ENCODE peak calls at places on chromosomes 1 and 21, in nine cellular contexts. K is MM.1S; T is body of pancreas; S is CD8-positive, alpha-beta T cell; Q is thoracic aorta; G is tibial nerve; C is neural progenitor cell; Z is hepatocyte; E is stomach. U is an unnamed sample.

GRCh38 chr21:29443398-29444010 is 144.8 kb downstream of the BACH1 start:
- DNase-seq in Q (no peak), T (no peak), C (no peak), E (no peak), S (no peak), G (no peak), Z (no peak), K (no peak), U (no peak)

GRCh38 chr1:119367332-119368124 is 1.1 kb upstream of the HAO2 start:
- DNase-seq in Z (peak; percentile 53), E (no peak), K (peak; percentile 16), S (no peak), T (no peak), C (peak; percentile 50), Q (no peak), G (no peak), U (no peak)

GRCh38 chr1:157312270-157312812 is 174.1 kb upstream of the ETV3 start:
- DNase-seq in Z (no peak), S (no peak), K (no peak), G (no peak), T (no peak), E (no peak), Q (no peak), C (no peak), U (no peak)

GRCh38 chr1:240965581-240966091 is 353.7 kb upstream of the GREM2 start:
- DNase-seq in E (no peak), T (no peak), K (no peak), Q (no peak), G (no peak), Z (peak; percentile 8), S (no peak), C (no peak), U (no peak)

GRCh38 chr1:147414505-147415163 is 126.7 kb upstream of the BCL9 start:
- DNase-seq in Q (no peak), Z (no peak), T (no peak), E (no peak), C (no peak), S (no peak), K (no peak), G (no peak), U (no peak)

GRCh38 chr1:226717256-226717909 is 21.7 kb downstream of the ITPKB start:
- DNase-seq in T (no peak), G (no peak), K (no peak), Q (no peak), Z (no peak), S (no peak), E (no peak), C (no peak), U (no peak)

GRCh38 chr1:84268346-84268745 is 33.2 kb upstream of the SAMD13 start:
- DNase-seq in Q (no peak), T (no peak), Z (no peak), E (no peak), S (no peak), G (no peak), C (no peak), K (no peak), U (no peak)

GRCh38 chr21:14453339-14453738 is 70.4 kb upstream of the HSPA13 start:
- DNase-seq in Q (no peak), K (peak; percentile 85), C (no peak), G (no peak), E (no peak), Z (peak; percentile 6), T (no peak), S (no peak), U (no peak)

GRCh38 chr1:150121236-150121862 is 28.4 kb upstream of the PLEKHO1 start:
- DNase-seq in T (no peak), C (no peak), G (no peak), E (no peak), Z (no peak), K (no peak), S (no peak), Q (no peak), U (no peak)

DNA sequence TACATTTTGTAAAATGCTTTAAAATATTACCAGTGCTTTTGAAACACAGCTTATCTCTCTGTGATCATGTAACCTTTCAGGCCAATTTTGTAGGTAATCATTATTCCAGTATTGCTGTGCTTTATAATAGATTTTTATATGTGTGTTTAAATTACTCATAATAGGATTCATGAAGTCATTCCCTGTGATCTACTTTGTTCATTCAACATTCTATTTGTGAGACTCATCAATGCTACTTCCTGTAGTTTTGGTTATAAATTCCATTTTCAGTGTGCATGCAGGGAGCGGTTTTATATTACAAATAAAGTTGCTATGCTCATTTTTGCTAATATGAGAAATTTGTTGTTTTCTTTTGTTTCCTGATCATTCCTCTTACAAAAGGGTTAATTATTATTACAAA is 4.1 kb upstream of the OR2M5 start:
- DNase-seq in K (no peak), C (no peak), T (no peak), Q (no peak), Z (no peak), G (no peak), S (no peak), E (no peak), U (no peak)
- H3K9me3 ChIP-seq in K (no peaks in the 10 kb centered on the region), C (peaks cover 30% of the 10 kb centered on the region), T (no peaks in the 10 kb centered on the region), Q (no peaks in the 10 kb centered on the region), Z (no peaks in the 10 kb centered on the region), G (no peaks in the 10 kb centered on the region), S (no peaks in the 10 kb centered on the region), E (peaks cover 4% of the 10 kb centered on the region), U (no peaks in the 10 kb centered on the region)

DNA sequence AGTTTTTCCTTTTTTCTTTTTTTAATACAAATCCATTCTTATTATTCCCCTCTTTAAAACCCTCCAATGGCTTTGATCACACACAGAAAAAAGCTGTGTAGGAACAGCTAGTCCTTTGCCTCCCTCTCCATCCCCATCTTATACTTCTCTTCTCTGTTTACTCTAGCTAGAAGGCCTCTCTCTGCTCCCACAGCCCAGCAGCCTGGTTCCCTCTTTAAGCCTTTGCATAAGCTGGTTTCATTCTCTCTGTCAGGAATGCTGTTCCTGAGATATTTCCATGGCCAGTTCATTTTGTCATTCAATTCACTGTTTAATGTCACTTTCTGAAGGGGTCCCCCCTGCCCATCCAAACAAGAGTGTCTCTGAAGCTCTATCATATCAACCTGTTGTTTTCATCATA is 143.3 kb upstream of the ST6GALNAC5 start:
- DNase-seq in Z (no peak), Q (no peak), G (no peak), T (no peak), C (peak; percentile 8), E (no peak), S (no peak), K (no peak), U (no peak)
- H3K9me3 ChIP-seq in Z (no peaks in the 10 kb centered on the region), Q (no peaks in the 10 kb centered on the region), G (no peaks in the 10 kb centered on the region), T (no peaks in the 10 kb centered on the region), C (no peaks in the 10 kb centered on the region), E (no peaks in the 10 kb centered on the region), S (no peaks in the 10 kb centered on the region), K (no peaks in the 10 kb centered on the region), U (no peaks in the 10 kb centered on the region)

DNA sequence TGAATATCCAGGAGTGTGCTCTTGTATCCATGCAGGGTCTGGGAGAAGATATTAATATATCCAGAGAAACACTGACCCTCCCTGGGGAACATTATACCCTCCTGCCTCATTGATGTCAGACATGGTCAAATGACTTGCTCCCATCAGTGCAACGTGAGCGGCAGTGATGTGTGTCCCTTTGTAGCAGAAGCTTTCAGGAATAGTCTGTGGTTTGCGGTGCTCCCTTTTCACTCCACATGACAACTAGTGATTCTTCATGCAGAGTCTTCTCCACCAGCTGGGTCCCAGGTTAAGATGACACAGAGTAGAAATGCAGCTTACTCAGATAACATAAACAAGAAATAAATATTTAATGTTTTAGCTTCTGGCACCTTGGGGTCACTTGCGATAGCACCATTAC is 31.9 kb upstream of the LYPD8 start:
- DNase-seq in C (no peak), S (no peak), K (peak; percentile 40), T (no peak), G (no peak), E (no peak), Q (no peak), Z (no peak), U (no peak)
- H3K9me3 ChIP-seq in C (peaks cover 5% of the 10 kb centered on the region), S (no peaks in the 10 kb centered on the region), K (no peaks in the 10 kb centered on the region), T (no peaks in the 10 kb centered on the region), G (no peaks in the 10 kb centered on the region), E (no peaks in the 10 kb centered on the region), Q (no peaks in the 10 kb centered on the region), Z (no peaks in the 10 kb centered on the region), U (no peaks in the 10 kb centered on the region)

GRCh38 chr1:172874950-172875349 is 175.8 kb downstream of the TNFSF18 start:
- DNase-seq in E (no peak), K (peak; percentile 77), Z (no peak), Q (no peak), G (no peak), T (no peak), C (no peak), S (no peak), U (no peak)
- H3K9me3 ChIP-seq in E (no peaks in the 10 kb centered on the region), K (no peaks in the 10 kb centered on the region), Z (no peaks in the 10 kb centered on the region), Q (no peaks in the 10 kb centered on the region), G (no peaks in the 10 kb centered on the region), T (no peaks in the 10 kb centered on the region), C (no peaks in the 10 kb centered on the region), S (no peaks in the 10 kb centered on the region), U (no peaks in the 10 kb centered on the region)

DNA sequence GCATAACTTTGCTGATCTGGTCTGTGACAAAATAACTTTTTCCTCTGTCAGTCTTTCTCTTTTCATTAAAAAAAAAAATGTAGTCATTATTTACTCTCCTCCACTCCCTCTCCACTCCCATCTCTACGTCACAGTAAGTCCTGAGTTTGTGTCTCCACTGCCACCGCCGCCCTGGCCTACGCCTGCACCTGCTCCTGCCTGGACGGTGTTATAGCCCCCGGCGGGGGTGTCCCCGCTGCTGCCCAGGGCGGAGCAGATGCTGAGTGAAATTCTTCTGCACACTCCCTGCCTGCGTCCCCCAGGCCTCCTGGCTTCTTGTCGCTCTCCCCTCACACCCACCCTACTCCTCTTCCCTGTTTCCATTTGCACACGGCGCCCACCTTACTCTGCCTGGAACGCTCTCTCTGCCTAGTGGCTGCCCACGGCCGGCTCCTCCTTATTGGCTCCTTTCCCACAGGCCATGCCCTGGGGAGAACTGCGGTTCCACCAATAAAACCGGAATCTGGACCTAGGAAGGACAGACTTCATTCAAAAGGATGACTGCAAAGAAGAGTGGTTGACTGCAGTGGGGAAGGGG is 55.2 kb upstream of the C1orf174 start:
- DNase-seq in Z (no peak), T (no peak), G (no peak), Q (no peak), C (no peak), K (no peak), S (no peak), E (no peak), U (no peak)
- H3K9me3 ChIP-seq in Z (no peaks in the 10 kb centered on the region), T (no peaks in the 10 kb centered on the region), G (no peaks in the 10 kb centered on the region), Q (no peaks in the 10 kb centered on the region), C (no peaks in the 10 kb centered on the region), K (no peaks in the 10 kb centered on the region), S (no peaks in the 10 kb centered on the region), E (no peaks in the 10 kb centered on the region), U (no peaks in the 10 kb centered on the region)

GRCh38 chr1:167317463-167317862 is 96.8 kb downstream of the POU2F1 start:
- DNase-seq in Q (no peak), G (no peak), E (no peak), T (no peak), K (no peak), Z (no peak), C (no peak), S (no peak), U (no peak)

GRCh38 chr1:167325151-167325550 is 104.5 kb downstream of the POU2F1 start:
- DNase-seq in G (no peak), T (no peak), K (no peak), Q (no peak), Z (no peak), S (no peak), E (no peak), C (no peak), U (no peak)

GRCh38 chr1:167328306-167328705 is 107.6 kb downstream of the POU2F1 start:
- DNase-seq in G (no peak), Z (no peak), S (no peak), Q (no peak), C (peak; percentile 53), K (no peak), T (no peak), E (no peak), U (no peak)

GRCh38 chr1:167322483-167322882 is 101.8 kb downstream of the POU2F1 start:
- DNase-seq in G (no peak), K (no peak), S (no peak), E (no peak), T (no peak), Z (no peak), Q (no peak), C (no peak), U (no peak)
- H3K9me3 ChIP-seq in G (peaks cover 5% of the 10 kb centered on the region), K (peaks cover 3% of the 10 kb centered on the region), S (peaks cover 21% of the 10 kb centered on the region), E (peaks cover 72% of the 10 kb centered on the region), T (no peaks in the 10 kb centered on the region), Z (peaks cover 24% of the 10 kb centered on the region), Q (peaks cover 46% of the 10 kb centered on the region), C (peaks cover 23% of the 10 kb centered on the region), U (peaks cover 56% of the 10 kb centered on the region)